ENCODE peak calls at places on chromosome 13, in five cellular contexts. R is natural killer cell; D is stimulated activated CD8-positive, alpha-beta memory T cell treated with anti-CD3 and anti-CD28 coated beads, Interleukin-7, amount 100 ng/mL, for 1 hour; W is fibroblast of mammary gland; K is neural progenitor cell. B is an unnamed sample.

GRCh38 chr13:51923983-51924539 is 62.3 kb downstream of the CCDC70 start:
- DNase-seq in R (no peak), D (no peak), W (no peak), K (peak), B (peak)

GRCh38 chr13:23871616-23872220 is 17.5 kb downstream of the MIPEP start:
- DNase-seq in R (no peak), D (no peak), W (peak), K (peak), B (no peak)

GRCh38 chr13:97945792-97946419 is 7.6 kb upstream of the IPO5 start:
- DNase-seq in R (no peak), D (no peak), W (no peak), K (no peak), B (no peak)

GRCh38 chr13:73220966-73221720 is 162.3 kb downstream of the KLF5 start:
- DNase-seq in R (no peak), D (no peak), W (no peak), K (no peak), B (peak)

GRCh38 chr13:21909331-21909730 is 238.5 kb downstream of the FGF9 start:
- DNase-seq in R (no peak), D (no peak), W (no peak), K (no peak), B (peak)

GRCh38 chr13:32309812-32310706 is 5.1 kb downstream of the ZAR1L start:
- DNase-seq in R (no peak), D (no peak), W (peak), K (peak), B (peak)

GRCh38 chr13:83950284-83950683 is 68.0 kb upstream of the SLITRK1 start:
- DNase-seq in R (no peak), D (no peak), W (no peak), K (no peak), B (no peak)

GRCh38 chr13:79749985-79750551 is 269.1 kb downstream of the NDFIP2 start:
- DNase-seq in R (no peak), D (no peak), W (peak), K (peak), B (peak)